ENCODE peak calls at places on chromosomes 5 and 9, in four cellular contexts. X, A, R and O are unnamed samples.
A peak's percentile ranks its signal among the peaks of the same experiment; 100 is the strongest.

GRCh38 chr5:61866930-61867329 is 439.1 kb upstream of the KIF2A start:
- DNase-seq in X (no peak), A (no peak), R (peak; percentile 16), O (no peak)

GRCh38 chr5:105688227-105688807 is 1982.4 kb downstream of the EFNA5 start:
- DNase-seq in X (no peak), A (peak; percentile 48), R (no peak), O (peak; percentile 0)

GRCh38 chr9:78103971-78104433 is 72.4 kb upstream of the GNAQ start:
- DNase-seq in X (no peak), A (no peak), R (no peak), O (no peak)

GRCh38 chr5:153211052-153211451 is 279.4 kb upstream of the GRIA1 start:
- DNase-seq in X (no peak), A (no peak), R (no peak), O (no peak)

GRCh38 chr5:19719117-19719516 is 268.9 kb downstream of the CDH18 start:
- DNase-seq in X (no peak), A (no peak), R (no peak), O (no peak)

GRCh38 chr9:94780516-94780950 is 54.0 kb downstream of the AOPEP start:
- DNase-seq in X (no peak), A (no peak), R (no peak), O (peak; percentile 59)

GRCh38 chr9:26158631-26159150 is 480.4 kb upstream of the TUSC1 start:
- DNase-seq in X (no peak), A (no peak), R (no peak), O (no peak)

GRCh38 chr5:53023969-53024368 is 34.8 kb downstream of the ITGA2 start:
- DNase-seq in X (no peak), A (no peak), R (no peak), O (no peak)

GRCh38 chr5:173353070-173353379 is 24.8 kb upstream of the STC2 start:
- DNase-seq in X (no peak), A (no peak), R (no peak), O (no peak)
- TF ChIP-seq USF2 in X (no peak), A (no peak), R (no peak), O (no peak)

GRCh38 chr5:150107909-150108447 is 21.6 kb upstream of the CSF1R start:
- DNase-seq in X (no peak), A (no peak), R (no peak), O (no peak)
- TF ChIP-seq TEAD4 in X (no peak), A (no peak), R (no peak), O (no peak)

GRCh38 chr5:151182976-151183375 is 25.4 kb upstream of the ANXA6 start:
- DNase-seq in X (no peak), A (no peak), R (no peak), O (no peak)
- TF ChIP-seq USF2 in X (no peak), A (no peak), R (no peak), O (no peak)

DNA sequence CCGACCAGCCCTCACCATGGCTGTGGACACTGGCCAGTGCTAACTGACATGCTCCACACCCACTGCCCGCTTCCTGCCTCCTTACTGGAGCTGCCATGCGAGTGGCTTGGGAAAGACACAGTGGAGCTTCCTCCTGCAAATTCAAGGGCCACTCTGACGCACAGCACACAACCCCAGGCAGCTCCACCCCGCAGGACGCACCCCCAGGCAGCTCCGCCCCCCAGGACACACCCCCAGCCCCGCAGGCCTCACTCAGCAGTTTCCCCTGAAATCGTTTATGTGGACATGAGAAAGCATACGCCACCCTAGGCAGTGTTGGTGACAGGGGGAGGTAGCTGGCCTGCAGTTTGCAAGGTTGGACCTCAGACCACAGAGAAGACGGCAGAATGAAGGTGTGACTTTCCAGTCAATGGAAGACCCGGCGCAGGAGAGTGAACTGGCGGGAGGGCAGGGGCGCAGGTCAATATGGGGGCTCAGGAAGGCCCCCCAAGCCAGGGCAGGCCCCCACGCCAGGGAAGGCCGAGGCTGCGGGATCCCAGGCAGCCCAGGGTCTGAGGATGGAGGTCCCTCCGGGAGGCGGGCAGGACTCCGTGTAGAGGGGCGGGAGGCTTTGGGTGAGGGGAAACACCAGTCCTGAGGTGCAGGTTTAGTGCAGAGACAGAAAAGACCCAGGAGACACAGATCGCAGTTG is 21.6 kb downstream of the LPCAT1 start:
- DNase-seq in X (no peak), A (no peak), R (peak; percentile 83), O (no peak)
- TF ChIP-seq TEAD4 in X (no peak), A (no peak), R (no peak), O (no peak)